ENCODE peak calls at places on chromosomes 3 and 15, in four cellular contexts. Q, O, E and G are unnamed samples.

GRCh38 chr3:41477399-41478014 is 278.2 kb downstream of the CTNNB1 start:
- DNase-seq in O (no peak), E (no peak), Q (no peak), G (no peak)

GRCh38 chr15:83285979-83286553 is 1.6 kb upstream of the BNC1 start:
- DNase-seq in E (no peak), O (no peak), Q (peak), G (peak)

GRCh38 chr3:195253981-195254432 is 17.0 kb downstream of the XXYLT1 start:
- DNase-seq in O (peak), Q (no peak), E (no peak), G (no peak)

GRCh38 chr15:33074942-33075341 is 119.6 kb downstream of the FMN1 start:
- DNase-seq in O (no peak), Q (no peak), E (no peak), G (peak)

GRCh38 chr15:97425596-97425995 is 534.9 kb upstream of the ARRDC4 start:
- DNase-seq in Q (no peak), O (no peak), E (no peak), G (peak)

GRCh38 chr15:54026891-54027290 is 48.6 kb downstream of the UNC13C start:
- DNase-seq in Q (no peak), O (no peak), E (no peak), G (peak)

GRCh38 chr3:127170794-127171193 is 22.1 kb upstream of the PRR23E start:
- DNase-seq in O (no peak), Q (peak), E (peak), G (no peak)

GRCh38 chr3:125238759-125239158 is 26.2 kb upstream of the SLC12A8 start:
- DNase-seq in Q (no peak), O (no peak), E (no peak), G (no peak)

GRCh38 chr3:31161889-31162288 is 267.4 kb upstream of the GADL1 start:
- DNase-seq in O (no peak), Q (no peak), E (no peak), G (no peak)

GRCh38 chr3:70631716-70632307 is 319.4 kb upstream of the MDFIC2 start:
- DNase-seq in Q (no peak), E (no peak), O (no peak), G (no peak)

GRCh38 chr3:105284876-105285275 is 81.8 kb upstream of the ALCAM start:
- DNase-seq in Q (no peak), O (no peak), E (no peak), G (peak)

GRCh38 chr15:66459818-66460615 is 37.5 kb downstream of the SNAPC5 start:
- DNase-seq in O (no peak), Q (no peak), E (no peak), G (peak)

GRCh38 chr3:114624676-114625181 is 330.9 kb downstream of the TIGIT start:
- DNase-seq in E (peak), Q (peak), O (peak), G (peak)

GRCh38 chr15:34147371-34148140 is 45.7 kb downstream of the PGBD4 start:
- DNase-seq in E (no peak), Q (peak), O (no peak), G (peak)

GRCh38 chr15:92006186-92007028 is 152.9 kb downstream of the SLCO3A1 start:
- DNase-seq in O (no peak), Q (no peak), E (no peak), G (no peak)

GRCh38 chr3:128382221-128382807 is 84.4 kb downstream of the DNAJB8 start:
- DNase-seq in Q (no peak), E (no peak), O (peak), G (no peak)

GRCh38 chr15:97652700-97653167 is 307.8 kb upstream of the ARRDC4 start:
- DNase-seq in Q (no peak), E (peak), O (no peak), G (peak)

GRCh38 chr3:195036203-195037016 is 234.5 kb downstream of the XXYLT1 start:
- DNase-seq in Q (no peak), E (no peak), O (no peak), G (no peak)

GRCh38 chr15:71662306-71662705 is 148.0 kb upstream of the NR2E3 start:
- DNase-seq in O (no peak), E (no peak), Q (no peak), G (no peak)

GRCh38 chr3:196697270-196697669 is 14.8 kb downstream of the CEP19 start:
- DNase-seq in O (no peak), E (no peak), Q (no peak), G (no peak)

GRCh38 chr15:29089731-29090616 is 179.6 kb downstream of the NSMCE3 start:
- DNase-seq in E (no peak), Q (no peak), O (no peak), G (no peak)

GRCh38 chr3:189699873-189700272 is 68.7 kb downstream of the TP63 start:
- DNase-seq in E (no peak), O (no peak), Q (no peak), G (peak)

GRCh38 chr15:66071621-66072295 is 181.8 kb downstream of the MEGF11 start:
- DNase-seq in Q (no peak), E (no peak), O (no peak), G (no peak)

GRCh38 chr3:140384876-140385275 is 293.0 kb upstream of the TRIM42 start:
- DNase-seq in O (no peak), E (no peak), Q (no peak), G (no peak)

GRCh38 chr3:149352556-149352955 is 19.1 kb upstream of the TM4SF18 start:
- DNase-seq in O (peak), E (peak), Q (peak), G (peak)

GRCh38 chr15:65875458-65875857 is 6.2 kb downstream of the RAB11A start:
- DNase-seq in E (no peak), Q (no peak), O (no peak), G (no peak)

GRCh38 chr3:141452045-141452444 is 34.8 kb upstream of the RASA2 start:
- DNase-seq in O (no peak), Q (peak), E (no peak), G (peak)

GRCh38 chr3:190504354-190505125 is 9.3 kb upstream of the IL1RAP start:
- DNase-seq in E (no peak), Q (no peak), O (no peak), G (peak)

GRCh38 chr3:53223541-53223966 is 32.3 kb downstream of the TKT start:
- DNase-seq in O (no peak), E (no peak), Q (no peak), G (no peak)

DNA sequence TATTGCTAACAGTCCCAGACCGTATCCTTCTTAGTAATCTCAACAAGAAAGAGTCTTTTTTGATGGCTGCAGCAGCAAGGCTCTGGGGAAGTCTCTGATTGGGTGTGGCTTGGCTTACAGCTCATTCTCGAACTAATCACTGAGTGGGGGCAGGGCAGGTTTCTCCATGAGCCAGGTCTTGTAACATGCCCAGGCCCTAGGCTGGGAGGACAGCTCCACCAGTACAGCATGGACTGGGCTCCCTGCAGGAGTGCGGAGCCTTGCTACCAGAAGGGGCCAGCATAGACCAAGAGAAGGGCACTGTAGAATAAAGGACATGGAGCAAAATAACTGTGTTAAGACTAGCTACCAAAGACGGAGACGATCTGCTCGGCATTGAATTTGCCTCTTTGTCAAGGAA is 7.2 kb downstream of the CD276 start:
- DNase-seq in E (no peak), O (peak), Q (no peak), G (peak)
- TF ChIP-seq CTCF in E (no peak), O (no peak), Q (no peak), G (no peak)

DNA sequence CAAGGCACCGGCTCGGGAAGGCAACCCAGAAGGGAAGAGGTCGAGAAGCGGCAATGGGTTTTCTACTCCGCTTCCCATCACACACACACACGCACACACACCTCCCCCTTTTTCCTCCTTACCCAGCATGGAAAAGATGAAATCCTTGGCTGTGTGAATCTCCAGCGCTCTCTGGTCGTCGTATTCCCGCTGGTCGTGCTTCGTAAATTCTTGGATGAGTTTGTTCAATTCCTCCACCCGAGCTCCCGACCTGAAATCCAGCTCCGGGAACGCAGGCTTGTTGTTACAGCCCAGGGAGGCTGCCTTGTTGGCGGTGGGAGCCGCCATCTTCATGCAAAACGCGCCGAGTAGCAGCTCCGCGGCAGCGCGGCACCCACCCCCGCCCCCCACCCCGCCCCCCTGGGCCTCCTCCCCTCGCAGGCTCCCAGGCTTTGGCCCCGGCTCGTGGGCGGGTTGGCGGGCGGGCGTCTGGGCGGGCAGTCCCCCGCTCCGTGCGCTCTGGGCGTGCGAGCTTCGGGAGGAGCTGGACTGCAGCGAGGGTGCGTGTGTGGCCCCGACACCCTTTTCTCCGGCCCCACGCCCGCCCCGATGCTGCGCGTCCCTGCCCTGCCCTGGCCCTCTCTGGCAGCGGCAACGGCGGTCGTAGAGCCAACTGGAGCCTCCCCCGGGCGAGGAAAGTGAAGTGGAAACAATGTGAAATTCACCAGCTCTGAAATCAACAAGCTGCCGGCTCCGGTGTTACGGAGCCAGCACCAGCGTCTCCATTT is at the start of gene MB21D2:
- DNase-seq in O (peak), Q (peak), E (peak), G (peak)
- H3K4me3 ChIP-seq in O (peak), Q (peak), E (peak), G (peak)

GRCh38 chr3:63231556-63231955 is 46.6 kb upstream of the SYNPR start:
- DNase-seq in O (no peak), Q (no peak), E (no peak), G (no peak)

GRCh38 chr3:63228677-63229076 is 49.4 kb upstream of the SYNPR start:
- DNase-seq in Q (peak), O (peak), E (peak), G (peak)

GRCh38 chr3:63228087-63228486 is 50.0 kb upstream of the SYNPR start:
- DNase-seq in O (no peak), E (no peak), Q (no peak), G (no peak)

GRCh38 chr3:63230146-63230545 is 48.0 kb upstream of the SYNPR start:
- DNase-seq in E (no peak), Q (no peak), O (no peak), G (no peak)

GRCh38 chr3:63232764-63233396 is 45.2 kb upstream of the SYNPR start:
- DNase-seq in Q (no peak), O (no peak), E (no peak), G (peak)
- TF ChIP-seq CTCF in Q (peak), O (peak), E (peak), G (no peak)

GRCh38 chr15:85457392-85457968 is 77.1 kb downstream of the AKAP13 start:
- DNase-seq in Q (peak), E (no peak), O (no peak), G (peak)
- H3K4me3 ChIP-seq in Q (no peak), E (no peak), O (no peak), G (no peak)

GRCh38 chr3:98568402-98568801 is 25.0 kb downstream of the CPOX start:
- DNase-seq in O (no peak), Q (no peak), E (no peak), G (no peak)

GRCh38 chr3:98567646-98568280 is 25.6 kb downstream of the CPOX start:
- DNase-seq in E (no peak), Q (no peak), O (no peak), G (no peak)

GRCh38 chr3:98574157-98574556 is 19.3 kb downstream of the CPOX start:
- DNase-seq in O (no peak), Q (no peak), E (no peak), G (no peak)

GRCh38 chr3:98577178-98577895 is 16.1 kb downstream of the CPOX start:
- DNase-seq in O (no peak), Q (no peak), E (no peak), G (peak)

DNA sequence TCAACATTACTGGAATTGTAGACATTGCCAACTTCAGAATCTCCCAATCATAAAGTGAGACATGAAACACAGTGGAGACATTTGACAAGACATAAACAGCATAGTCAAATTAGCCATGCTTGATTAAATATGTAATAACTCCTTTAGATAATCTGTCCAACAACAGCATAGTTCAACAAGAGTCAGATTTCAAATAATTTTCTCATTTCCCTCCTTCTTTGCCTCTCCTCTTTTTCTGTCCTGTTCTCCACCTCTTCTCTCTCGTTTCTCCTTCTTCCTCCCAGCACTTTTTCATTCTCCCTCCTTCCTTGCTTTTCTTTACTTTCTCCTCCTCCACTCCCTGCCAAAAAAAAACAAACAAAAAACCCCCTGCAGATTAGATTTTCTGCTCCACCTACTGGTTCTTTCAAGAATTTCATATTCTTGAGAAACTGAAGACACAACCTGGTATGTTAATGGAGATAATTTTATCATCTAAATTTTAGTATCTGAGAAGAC is 20.1 kb downstream of the CPOX start:
- DNase-seq in E (peak), O (no peak), Q (no peak), G (peak)
- TF ChIP-seq CTCF in E (peak), O (no peak), Q (peak), G (peak)

DNA sequence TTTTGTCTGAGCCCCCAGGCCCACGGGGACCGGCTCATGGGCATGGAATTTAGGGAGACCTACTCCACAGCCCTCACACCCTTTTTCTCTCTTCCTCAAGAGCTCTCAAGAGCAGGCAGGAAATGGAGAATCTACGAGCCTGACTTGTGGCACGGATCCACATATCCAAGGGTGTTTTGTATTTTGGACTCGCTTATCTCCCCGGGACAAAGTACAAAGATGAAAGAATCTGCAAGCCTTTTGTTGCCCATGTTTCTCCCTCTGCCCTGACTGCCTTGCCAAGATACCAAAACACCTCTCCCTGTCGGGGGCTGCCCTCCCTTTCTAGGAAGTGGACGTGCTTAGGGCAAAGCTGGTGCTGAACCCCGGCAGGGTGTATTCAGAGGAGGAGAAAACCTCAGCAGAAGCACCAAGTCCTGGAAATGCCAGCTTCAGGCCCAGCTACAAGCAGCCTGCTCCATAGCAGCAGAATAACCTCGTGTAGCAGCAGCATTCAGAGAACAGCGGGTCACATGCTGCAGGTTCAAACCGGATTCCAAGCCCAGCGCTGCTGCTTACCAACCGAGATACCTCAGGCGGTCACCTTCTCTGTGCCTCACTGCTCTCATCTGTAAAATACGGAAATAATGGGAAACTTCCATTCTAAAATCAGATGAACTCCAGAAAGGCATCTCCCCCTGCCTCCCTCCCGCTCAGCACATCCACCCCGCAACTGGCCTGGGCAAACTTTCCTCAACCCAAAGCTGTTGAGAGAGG is 35.2 kb downstream of the DNASE1L3 start:
- DNase-seq in Q (peak), O (peak), E (no peak), G (peak)
- H3K4me3 ChIP-seq in Q (no peak), O (no peak), E (no peak), G (no peak)

GRCh38 chr3:129938140-129938930 is 36.2 kb upstream of the TRH start:
- DNase-seq in E (no peak), Q (no peak), O (no peak), G (no peak)
- TF ChIP-seq CTCF in E (no peak), Q (no peak), O (no peak), G (no peak)

DNA sequence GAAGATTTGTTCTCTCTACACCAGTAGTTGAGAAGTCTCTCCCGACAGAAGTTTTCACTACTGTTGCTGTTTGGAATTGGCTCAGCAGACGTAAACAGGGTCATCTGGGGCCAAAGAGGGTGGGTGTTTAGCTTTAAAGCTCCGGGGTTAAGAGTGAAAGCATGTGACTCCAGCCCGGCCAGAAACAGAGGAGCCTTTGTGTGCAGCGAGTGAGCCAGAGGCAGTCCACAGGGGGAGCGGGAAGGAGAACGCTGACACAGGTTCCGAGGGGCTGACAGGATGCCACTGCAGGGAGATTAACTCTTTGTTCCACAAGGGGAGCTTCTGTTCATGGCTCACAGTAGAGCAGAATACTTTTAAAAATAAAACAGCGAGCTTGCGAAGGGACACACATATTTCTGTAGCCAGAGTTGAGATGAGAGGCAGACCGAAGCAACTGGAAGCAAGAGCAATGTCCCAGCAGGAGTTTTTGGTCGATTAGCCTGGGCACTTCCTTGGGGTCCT is 26.9 kb downstream of the BMF start:
- DNase-seq in O (peak), E (peak), Q (peak), G (no peak)
- H3K4me3 ChIP-seq in O (peak), E (peak), Q (no peak), G (no peak)

GRCh38 chr3:13068269-13069010 is 4.8 kb downstream of the IQSEC1 start:
- DNase-seq in Q (no peak), E (no peak), O (no peak), G (no peak)
- TF ChIP-seq CTCF in Q (no peak), E (no peak), O (no peak), G (no peak)

DNA sequence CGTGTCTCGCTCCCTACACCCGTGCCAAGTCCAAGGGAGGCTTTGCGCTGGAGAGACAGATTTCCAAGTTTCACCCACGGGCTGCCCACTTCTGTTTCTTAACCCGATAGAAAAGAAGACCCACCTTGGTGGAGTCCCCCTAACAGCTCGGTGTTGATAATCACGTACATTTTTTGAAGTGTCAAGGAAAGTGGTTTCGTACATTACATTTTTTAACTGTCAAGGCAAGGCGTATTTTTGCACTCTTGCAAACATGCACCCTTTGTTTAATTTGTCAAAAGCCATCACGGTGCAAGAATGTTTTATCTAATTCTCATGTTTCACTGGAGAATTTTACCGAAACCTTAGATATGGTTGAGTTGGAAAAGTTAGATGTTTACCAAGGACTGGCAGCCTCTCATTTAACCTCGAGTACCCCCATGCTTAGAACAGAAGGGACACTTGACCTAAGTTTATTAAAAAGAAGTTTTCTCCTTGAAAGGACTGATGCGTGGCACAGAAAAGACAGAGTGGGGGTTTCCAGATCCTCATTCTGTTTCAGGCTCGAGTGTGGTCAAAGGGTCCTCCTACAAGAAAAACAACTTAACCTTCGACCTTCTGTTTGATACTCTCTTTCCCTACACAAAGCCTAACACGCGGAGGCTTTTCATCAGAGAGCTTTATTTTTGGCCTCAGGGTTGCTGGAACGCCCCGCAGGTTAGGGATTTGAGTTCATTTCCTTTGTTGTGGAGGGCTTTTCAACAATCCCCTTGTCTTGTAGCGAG is 882 bp downstream of the GXYLT2 start:
- DNase-seq in E (no peak), Q (no peak), O (peak), G (no peak)
- H3K4me3 ChIP-seq in E (peak), Q (peak), O (peak), G (peak)